ENCODE peak calls at places on chromosomes 1 and 21, in seven cellular contexts. U is cardiac fibroblast; Q is SJSA1; R is OCI-LY7; C is amygdala; E is ovary; S is effector memory CD8-positive, alpha-beta T cell. A is an unnamed sample.

GRCh38 chr1:205298191-205298994 is 23.2 kb downstream of the NUAK2 start:
- DNase-seq in E (no peak), S (no peak), R (no peak), Q (peak), C (no peak), U (peak), A (no peak)

GRCh38 chr1:52748119-52748518 is 21.9 kb downstream of the ZYG11B start:
- DNase-seq in E (no peak), U (no peak), Q (no peak), C (no peak), S (no peak), R (peak), A (no peak)

GRCh38 chr21:26013964-26014363 is 156.6 kb downstream of the APP start:
- DNase-seq in U (no peak), E (no peak), Q (no peak), C (no peak), S (no peak), R (no peak), A (no peak)

GRCh38 chr1:65836686-65837085 is 44.0 kb downstream of the PDE4B start:
- DNase-seq in R (no peak), E (no peak), U (no peak), Q (no peak), C (no peak), S (no peak), A (no peak)

GRCh38 chr21:33199516-33200217 is 30.1 kb upstream of the IFNAR2 start:
- DNase-seq in U (peak), R (peak), E (peak), S (peak), C (peak), Q (peak), A (peak)

GRCh38 chr1:79874289-79874688 is 867.8 kb upstream of the ADGRL4 start:
- DNase-seq in U (no peak), R (no peak), E (no peak), S (no peak), Q (no peak), C (no peak), A (no peak)

GRCh38 chr1:77487631-77488030 is 194.8 kb downstream of the ZZZ3 start:
- DNase-seq in C (no peak), Q (no peak), E (no peak), R (no peak), U (no peak), S (no peak), A (no peak)

GRCh38 chr21:29146726-29147125 is 16.3 kb downstream of the MAP3K7CL start:
- DNase-seq in E (no peak), C (no peak), S (no peak), Q (no peak), U (no peak), R (no peak), A (no peak)

GRCh38 chr1:198933506-198933905 is 294.7 kb downstream of the PTPRC start:
- DNase-seq in R (no peak), Q (peak), U (no peak), C (no peak), S (no peak), E (no peak), A (no peak)

GRCh38 chr21:19120591-19120990 is 717.0 kb upstream of the TMPRSS15 start:
- DNase-seq in C (no peak), S (no peak), E (no peak), U (no peak), R (no peak), Q (no peak), A (no peak)

GRCh38 chr1:71766748-71767147 is 515.6 kb downstream of the NEGR1 start:
- DNase-seq in U (no peak), E (no peak), R (no peak), C (no peak), S (no peak), Q (no peak), A (no peak)

GRCh38 chr1:7267493-7267892 is 482.2 kb downstream of the CAMTA1 start:
- DNase-seq in R (no peak), C (no peak), Q (peak), U (peak), S (no peak), E (no peak), A (no peak)

GRCh38 chr1:21886486-21887215 is 50.5 kb downstream of the HSPG2 start:
- DNase-seq in C (no peak), R (no peak), U (no peak), E (no peak), Q (no peak), S (no peak), A (no peak)